ENCODE peak calls at places on chromosomes 7 and 10, in four cellular contexts. Z is HepG2, O is K562, J is GM12878. E is an unnamed sample.

GRCh38 chr7:43646603-43647313 is 63.9 kb downstream of the STK17A start:
- DNase-seq in J (no peak), Z (no peak), O (no peak), E (no peak)

GRCh38 chr10:13732485-13732884 is 145.7 kb downstream of the PRPF18 start:
- DNase-seq in Z (no peak), O (no peak), J (no peak), E (no peak)

GRCh38 chr7:140275069-140275961 is 98.5 kb upstream of the KDM7A start:
- DNase-seq in Z (no peak), O (peak; percentile 81), J (no peak), E (no peak)

GRCh38 chr10:48445932-48446331 is 139.5 kb downstream of the MAPK8 start:
- DNase-seq in Z (no peak), O (no peak), J (no peak), E (no peak)

GRCh38 chr7:114426824-114427223 is 12.2 kb downstream of the FOXP2 start:
- DNase-seq in Z (no peak), J (no peak), O (no peak), E (no peak)

GRCh38 chr7:65475734-65476319 is 102.2 kb downstream of the ZNF92 start:
- DNase-seq in J (peak; percentile 67), Z (peak; percentile 93), O (no peak), E (no peak)

GRCh38 chr10:13788701-13789447 is 202.1 kb downstream of the PRPF18 start:
- DNase-seq in J (no peak), Z (no peak), O (no peak), E (no peak)

GRCh38 chr7:40833541-40834234 is 698.9 kb downstream of the SUGCT start:
- DNase-seq in O (no peak), J (no peak), Z (no peak), E (no peak)

GRCh38 chr10:69498711-69499471 is 47.6 kb downstream of the TSPAN15 start:
- DNase-seq in O (no peak), Z (no peak), J (no peak), E (no peak)

GRCh38 chr10:23368816-23369640 is 24.4 kb upstream of the C10orf67 start:
- DNase-seq in O (no peak), Z (no peak), J (peak; percentile 68), E (no peak)

GRCh38 chr7:23246540-23246939 is at the start of gene GPNMB:
- DNase-seq in J (no peak), Z (no peak), O (no peak), E (no peak)

GRCh38 chr10:49357895-49358294 is 38.0 kb downstream of the DRGX start:
- DNase-seq in O (no peak), Z (no peak), J (no peak), E (no peak)

GRCh38 chr10:22321831-22322662 is 1.1 kb downstream of the BMI1 start:
- DNase-seq in O (peak; percentile 51), J (no peak), Z (no peak), E (peak; percentile 69)

GRCh38 chr7:134694299-134694698 is 47.6 kb downstream of the BPGM start:
- DNase-seq in Z (no peak), O (peak; percentile 56), J (no peak), E (no peak)

GRCh38 chr10:98235876-98236275 is 32.1 kb downstream of the LOXL4 start:
- DNase-seq in O (no peak), J (no peak), Z (no peak), E (no peak)

GRCh38 chr7:47351233-47352154 is 230.4 kb downstream of the TNS3 start:
- DNase-seq in O (no peak), J (no peak), Z (no peak), E (no peak)

GRCh38 chr7:101941481-101942383 is 124.3 kb downstream of the CUX1 start:
- DNase-seq in J (no peak), O (peak; percentile 36), Z (no peak), E (no peak)

GRCh38 chr7:75601539-75601938 is 109.4 kb downstream of the SPDYE5 start:
- DNase-seq in O (no peak), J (no peak), Z (no peak), E (no peak)

GRCh38 chr7:135001390-135002165 is 15.3 kb downstream of the AGBL3 start:
- DNase-seq in Z (peak; percentile 34), J (no peak), O (no peak), E (no peak)

GRCh38 chr7:128405345-128406146 is 4.2 kb downstream of the IMPDH1 start:
- DNase-seq in J (no peak), Z (no peak), O (peak; percentile 98), E (peak; percentile 68)

GRCh38 chr7:129271500-129272355 is 46.9 kb downstream of the AHCYL2 start:
- DNase-seq in Z (peak; percentile 64), J (peak; percentile 21), O (peak; percentile 73), E (peak; percentile 64)

GRCh38 chr10:82572686-82573226 is 697.8 kb downstream of the NRG3 start:
- DNase-seq in O (no peak), Z (no peak), J (no peak), E (no peak)

GRCh38 chr10:78684954-78685353 is 383.8 kb upstream of the ZMIZ1 start:
- DNase-seq in J (no peak), Z (no peak), O (no peak), E (no peak)

GRCh38 chr7:133528796-133529195 is 275.9 kb downstream of the EXOC4 start:
- DNase-seq in J (no peak), Z (no peak), O (no peak), E (no peak)

GRCh38 chr7:22482476-22482875 is 17.5 kb downstream of the STEAP1B start:
- DNase-seq in J (no peak), O (no peak), Z (no peak), E (no peak)

GRCh38 chr10:133358162-133358919 is 522 bp upstream of the FUOM start:
- DNase-seq in J (no peak), Z (no peak), O (no peak), E (peak; percentile 55)

GRCh38 chr10:104080762-104081161 is 4.9 kb downstream of the COL17A1 start:
- DNase-seq in J (no peak), Z (peak; percentile 28), O (peak; percentile 14), E (no peak)

GRCh38 chr10:74439213-74439612 is 288.2 kb downstream of the ADK start:
- DNase-seq in Z (no peak), O (peak; percentile 13), J (no peak), E (no peak)

GRCh38 chr10:131910663-131911314 is 10.0 kb downstream of the PPP2R2D start:
- DNase-seq in O (peak; percentile 30), Z (no peak), J (no peak), E (no peak)

GRCh38 chr7:142866361-142867096 is 11.7 kb downstream of the EPHB6 start:
- DNase-seq in Z (peak; percentile 13), O (peak; percentile 75), J (no peak), E (no peak)

GRCh38 chr7:42380411-42380810 is 143.4 kb upstream of the GLI3 start:
- DNase-seq in Z (no peak), J (no peak), O (no peak), E (no peak)

GRCh38 chr10:71598673-71599072 is 120.9 kb downstream of the C10orf105 start:
- DNase-seq in O (no peak), Z (no peak), J (no peak), E (no peak)

GRCh38 chr10:131140606-131141005 is 170.9 kb downstream of the TCERG1L start:
- DNase-seq in O (no peak), Z (no peak), J (no peak), E (no peak)

GRCh38 chr10:122727426-122727825 is 27.8 kb upstream of the C10orf120 start:
- DNase-seq in Z (no peak), O (no peak), J (no peak), E (no peak)

GRCh38 chr10:122730238-122730637 is 30.6 kb upstream of the C10orf120 start:
- DNase-seq in O (no peak), Z (no peak), J (no peak), E (no peak)

GRCh38 chr10:122725006-122725405 is 25.4 kb upstream of the C10orf120 start:
- DNase-seq in J (no peak), Z (no peak), O (no peak), E (no peak)

GRCh38 chr10:122721111-122721510 is 21.5 kb upstream of the C10orf120 start:
- DNase-seq in J (no peak), O (no peak), Z (no peak), E (no peak)

GRCh38 chr10:122725768-122726167 is 26.1 kb upstream of the C10orf120 start:
- DNase-seq in O (no peak), Z (no peak), J (no peak), E (no peak)
- TF ChIP-seq BRCA1 in O (no peak), Z (no peak), J (no peak), E (no peak)

DNA sequence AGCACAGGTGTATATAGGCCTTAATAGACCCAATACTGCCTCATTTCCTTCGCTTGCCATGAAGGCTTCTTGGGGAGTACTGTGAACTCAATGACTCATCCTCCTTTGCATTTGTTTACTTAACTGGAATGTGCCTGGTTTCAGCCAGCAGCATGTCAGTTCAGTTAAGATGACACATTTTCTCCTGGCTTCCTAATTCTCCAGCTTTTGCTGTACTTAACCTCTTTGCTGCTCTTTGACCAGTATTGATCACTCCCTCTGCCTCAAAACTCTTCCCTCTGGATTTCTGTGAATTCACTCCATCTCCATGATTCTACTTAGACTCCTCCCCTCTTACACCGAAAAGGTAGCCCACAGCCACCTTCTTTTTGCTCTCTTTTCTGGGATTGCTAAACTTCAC is 135.7 kb downstream of the MAGI2 start:
- DNase-seq in O (no peak), J (no peak), Z (peak; percentile 80), E (peak; percentile 10)
- TF ChIP-seq BRCA1 in O (no peak), J (no peak), Z (no peak), E (no peak)

GRCh38 chr10:34113504-34114225 is 701.4 kb downstream of the PARD3 start:
- DNase-seq in Z (no peak), O (no peak), J (no peak), E (no peak)

GRCh38 chr10:34111179-34111578 is 703.9 kb downstream of the PARD3 start:
- DNase-seq in O (no peak), J (no peak), Z (no peak), E (no peak)

GRCh38 chr10:34109952-34110702 is 705.0 kb downstream of the PARD3 start:
- DNase-seq in Z (no peak), J (no peak), O (no peak), E (no peak)

GRCh38 chr10:34114914-34115313 is 700.2 kb downstream of the PARD3 start:
- DNase-seq in O (no peak), J (no peak), Z (no peak), E (no peak)

DNA sequence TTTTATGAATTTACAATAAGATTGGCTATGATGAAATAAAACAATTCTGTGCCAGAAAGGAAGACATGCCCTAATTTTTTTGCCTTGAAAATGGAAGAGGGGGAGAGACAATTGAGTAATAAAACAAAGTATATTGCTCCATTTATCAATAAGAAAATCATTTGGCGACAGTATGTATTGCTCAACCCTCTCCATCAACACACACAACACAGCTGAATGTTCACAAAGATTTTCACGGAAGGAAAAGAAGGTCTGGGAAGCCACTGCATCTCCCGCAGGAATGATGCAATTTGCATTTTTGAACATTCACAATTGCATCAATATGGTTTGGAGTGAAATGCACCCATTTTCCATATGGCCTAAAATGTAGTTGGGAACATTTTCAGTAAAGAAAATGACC is 702.7 kb downstream of the PARD3 start:
- DNase-seq in J (no peak), O (no peak), Z (no peak), E (no peak)
- TF ChIP-seq BRCA1 in J (no peak), O (no peak), Z (no peak), E (no peak)

GRCh38 chr7:131482800-131483199 is 73.6 kb downstream of the PODXL start:
- DNase-seq in O (no peak), Z (no peak), J (peak; percentile 15), E (no peak)

GRCh38 chr7:131483586-131483985 is 72.8 kb downstream of the PODXL start:
- DNase-seq in Z (no peak), O (no peak), J (no peak), E (no peak)

GRCh38 chr7:131486346-131486745 is 70.1 kb downstream of the PODXL start:
- DNase-seq in O (no peak), J (no peak), Z (no peak), E (no peak)

GRCh38 chr7:131476740-131477139 is 79.7 kb downstream of the PODXL start:
- DNase-seq in O (no peak), J (no peak), Z (no peak), E (no peak)

GRCh38 chr7:131480384-131481315 is 75.8 kb downstream of the PODXL start:
- DNase-seq in O (no peak), J (no peak), Z (peak; percentile 47), E (no peak)
- TF ChIP-seq BRCA1 in O (no peak), J (no peak), Z (no peak), E (no peak)

E was measured in H1.